ENCODE peak calls at places on chromosomes 6 and 20, in nine cellular contexts. Q is head of caudate nucleus; U is tibial nerve; M is GM12865; L is Peyer's patch; C is AML-193; W is activated T-cell treated with anti-CD3 and anti-CD28 coated beads, Interleukin-2, amount 50 U/mL, for 4 hours; O is NAMALWA; K is adrenal gland. P is an unnamed sample.

GRCh38 chr6:52221302-52221701 is 23.0 kb downstream of the IL17F start:
- DNase-seq in W (no peak), K (no peak), L (no peak), Q (no peak), O (no peak), U (no peak), C (no peak), M (peak), P (no peak)

GRCh38 chr6:141753180-141753579 is 379.5 kb upstream of the GJE1 start:
- DNase-seq in W (no peak), O (no peak), L (no peak), M (no peak), C (no peak), Q (no peak), U (no peak), K (no peak), P (no peak)

GRCh38 chr20:51497542-51498467 is 44.7 kb downstream of the NFATC2 start:
- DNase-seq in M (peak), C (no peak), O (peak), L (no peak), Q (no peak), U (peak), K (peak), W (peak), P (peak)

GRCh38 chr6:137265574-137265973 is 46.4 kb upstream of the IFNGR1 start:
- DNase-seq in L (no peak), Q (no peak), U (no peak), K (no peak), O (no peak), W (no peak), C (no peak), M (no peak), P (no peak)

GRCh38 chr6:82363368-82364086 is at the start of gene TPBG:
- DNase-seq in Q (peak), O (no peak), L (peak), W (no peak), M (peak), U (peak), C (no peak), K (peak), P (peak)

GRCh38 chr20:25303292-25304024 is 55.6 kb downstream of the PYGB start:
- DNase-seq in M (no peak), Q (no peak), W (no peak), K (no peak), C (no peak), U (no peak), L (no peak), O (no peak), P (no peak)

GRCh38 chr20:316316-317068 is 8.9 kb upstream of the SOX12 start:
- DNase-seq in O (no peak), M (no peak), C (no peak), W (no peak), U (no peak), L (no peak), K (no peak), Q (no peak), P (no peak)

GRCh38 chr6:77341058-77341986 is 122.0 kb downstream of the HTR1B start:
- DNase-seq in K (peak), Q (no peak), M (no peak), L (no peak), W (no peak), U (no peak), O (no peak), C (no peak), P (peak)

GRCh38 chr6:140548379-140548778 is 1173.9 kb upstream of the CITED2 start:
- DNase-seq in L (no peak), M (no peak), U (no peak), Q (no peak), W (no peak), O (no peak), K (no peak), C (no peak), P (no peak)

GRCh38 chr6:137846274-137846673 is 20.8 kb upstream of the TNFAIP3 start:
- DNase-seq in W (no peak), O (no peak), K (no peak), C (no peak), M (no peak), Q (no peak), L (no peak), U (no peak), P (no peak)

GRCh38 chr6:116568851-116569755 is 2.2 kb upstream of the RWDD1 start:
- DNase-seq in O (peak), Q (no peak), W (no peak), U (no peak), M (no peak), C (peak), K (no peak), L (no peak), P (no peak)

GRCh38 chr6:108835218-108835850 is 12.9 kb upstream of the ARMC2 start:
- DNase-seq in W (peak), O (peak), M (peak), L (peak), Q (peak), U (peak), C (peak), K (peak), P (peak)

GRCh38 chr6:14108571-14109410 is 8.8 kb upstream of the CD83 start:
- DNase-seq in M (peak), K (peak), C (peak), U (no peak), L (no peak), O (peak), W (no peak), Q (peak), P (no peak)

GRCh38 chr20:56589633-56590032 is 39.5 kb upstream of the TFAP2C start:
- DNase-seq in O (no peak), K (no peak), W (no peak), U (no peak), M (no peak), Q (no peak), L (no peak), C (no peak), P (no peak)

GRCh38 chr6:16783952-16784351 is 22.7 kb upstream of the ATXN1 start:
- DNase-seq in Q (no peak), W (no peak), O (no peak), C (no peak), K (no peak), M (no peak), U (no peak), L (no peak), P (no peak)